ENCODE peak calls at places on chromosomes 5 and 9, in seven cellular contexts. C is NCI-H1694; V is B cell; K is EH; D is lower lobe of right lung; F is activated CD4-positive, alpha-beta T cell treated with anti-CD3 and anti-CD28 coated beads, Interleukin-2, amount 50 U/mL, for 1 hour; J is pancreas. S is an unnamed sample.

GRCh38 chr5:95669985-95670384 is 12.8 kb downstream of the SPATA9 start:
- DNase-seq in C (no peak), V (no peak), K (no peak), D (no peak), F (no peak), J (no peak), S (no peak)

GRCh38 chr9:132572921-132573320 is 9.5 kb upstream of the BARHL1 start:
- DNase-seq in C (no peak), V (no peak), K (peak; percentile 73), D (no peak), F (no peak), J (no peak), S (peak; percentile 16)

GRCh38 chr9:99057665-99058625 is 47.0 kb upstream of the TGFBR1 start:
- DNase-seq in C (no peak), V (peak; percentile 60), K (peak; percentile 92), D (no peak), F (peak; percentile 39), J (no peak), S (no peak)

GRCh38 chr5:137328991-137329390 is 170.1 kb downstream of the SPOCK1 start:
- DNase-seq in C (no peak), V (no peak), K (no peak), D (no peak), F (no peak), J (no peak), S (no peak)

GRCh38 chr9:4375424-4376195 is 75.7 kb upstream of the GLIS3 start:
- DNase-seq in C (peak; percentile 12), V (no peak), K (peak; percentile 93), D (no peak), F (no peak), J (no peak), S (peak; percentile 76)

GRCh38 chr5:167869125-167869524 is 422.3 kb upstream of the WWC1 start:
- DNase-seq in C (no peak), V (no peak), K (no peak), D (no peak), F (no peak), J (no peak), S (no peak)

GRCh38 chr5:133267601-133268000 is 215.8 kb downstream of the HSPA4 start:
- DNase-seq in C (no peak), V (no peak), K (no peak), D (no peak), F (no peak), J (no peak), S (no peak)

GRCh38 chr5:139804800-139805397 is 9.3 kb downstream of the PSD2 start:
- DNase-seq in C (no peak), V (no peak), K (no peak), D (no peak), F (no peak), J (no peak), S (no peak)

GRCh38 chr5:54902817-54903473 is 82.4 kb downstream of the ESM1 start:
- DNase-seq in C (peak; percentile 78), V (peak; percentile 36), K (peak; percentile 66), D (no peak), F (no peak), J (no peak), S (no peak)

GRCh38 chr5:143349127-143349526 is 54.4 kb downstream of the NR3C1 start:
- DNase-seq in C (no peak), V (no peak), K (peak; percentile 14), D (no peak), F (no peak), J (no peak), S (no peak)

GRCh38 chr5:141713616-141714309 is 31.7 kb upstream of the ARAP3 start:
- DNase-seq in C (no peak), V (no peak), K (no peak), D (no peak), F (no peak), J (no peak), S (no peak)

GRCh38 chr9:93525476-93525875 is 50.9 kb upstream of the PHF2 start:
- DNase-seq in C (no peak), V (no peak), K (no peak), D (no peak), F (no peak), J (no peak), S (no peak)

GRCh38 chr5:177304392-177305119 is 957 bp downstream of the PRELID1 start:
- DNase-seq in C (no peak), V (no peak), K (peak; percentile 27), D (no peak), F (no peak), J (no peak), S (peak; percentile 72)

GRCh38 chr5:75668988-75669760 is 48.1 kb downstream of the POC5 start:
- DNase-seq in C (no peak), V (peak; percentile 20), K (peak; percentile 15), D (no peak), F (peak; percentile 16), J (no peak), S (peak; percentile 83)

GRCh38 chr5:129670944-129671343 is 77.0 kb upstream of the MINAR2 start:
- DNase-seq in C (no peak), V (no peak), K (peak; percentile 66), D (no peak), F (no peak), J (no peak), S (peak; percentile 41)

GRCh38 chr9:31185831-31186230 is 1198.6 kb upstream of the ACO1 start:
- DNase-seq in C (no peak), V (no peak), K (no peak), D (no peak), F (no peak), J (no peak), S (peak; percentile 1)

GRCh38 chr5:181164076-181164952 is 16.9 kb downstream of the OR2V2 start:
- DNase-seq in C (no peak), V (peak; percentile 23), K (peak; percentile 57), D (no peak), F (no peak), J (no peak), S (no peak)

GRCh38 chr5:169547508-169547907 is 36.1 kb upstream of the SPDL1 start:
- DNase-seq in C (no peak), V (no peak), K (no peak), D (no peak), F (no peak), J (no peak), S (peak; percentile 1)

GRCh38 chr5:134525687-134526482 is 415 bp downstream of the JADE2 start:
- DNase-seq in C (peak; percentile 21), V (peak; percentile 59), K (peak; percentile 81), D (peak; percentile 84), F (peak; percentile 61), J (peak; percentile 78), S (peak; percentile 85)

GRCh38 chr5:150122158-150122510 is 33.5 kb downstream of the PDGFRB start:
- DNase-seq in C (no peak), V (no peak), K (no peak), D (peak; percentile 74), F (no peak), J (peak; percentile 43), S (peak; percentile 50)

GRCh38 chr5:77133061-77133758 is 46.1 kb upstream of the ZBED3 start:
- DNase-seq in C (peak; percentile 41), V (no peak), K (peak; percentile 97), D (no peak), F (no peak), J (no peak), S (peak; percentile 92)

GRCh38 chr5:126936775-126937418 is 93.5 kb downstream of the MARCHF3 start:
- DNase-seq in C (no peak), V (no peak), K (no peak), D (no peak), F (no peak), J (no peak), S (no peak)

GRCh38 chr9:107425110-107426025 is 64.2 kb downstream of the KLF4 start:
- DNase-seq in C (no peak), V (peak; percentile 75), K (peak; percentile 58), D (peak; percentile 91), F (peak; percentile 29), J (peak; percentile 86), S (no peak)

GRCh38 chr9:123395276-123396006 is 39.4 kb downstream of the CRB2 start:
- DNase-seq in C (peak; percentile 74), V (no peak), K (no peak), D (no peak), F (no peak), J (no peak), S (no peak)

GRCh38 chr9:124251605-124252366 is 6.0 kb upstream of the NEK6 start:
- DNase-seq in C (no peak), V (no peak), K (peak; percentile 90), D (peak; percentile 14), F (no peak), J (peak; percentile 14), S (peak; percentile 32)

GRCh38 chr5:141973871-141974595 is 5.1 kb downstream of the RNF14 start:
- DNase-seq in C (no peak), V (no peak), K (peak; percentile 78), D (no peak), F (no peak), J (no peak), S (no peak)

GRCh38 chr9:16028516-16028915 is 475.7 kb downstream of the CCDC171 start:
- DNase-seq in C (no peak), V (no peak), K (peak; percentile 53), D (no peak), F (no peak), J (no peak), S (peak; percentile 65)

GRCh38 chr5:61333351-61334223 is 1.5 kb downstream of the ZSWIM6 start:
- DNase-seq in C (no peak), V (peak; percentile 70), K (peak; percentile 56), D (peak; percentile 80), F (peak; percentile 14), J (peak; percentile 78), S (peak; percentile 55)

GRCh38 chr5:19855929-19856328 is 132.1 kb downstream of the CDH18 start:
- DNase-seq in C (peak; percentile 39), V (no peak), K (peak; percentile 90), D (no peak), F (no peak), J (no peak), S (no peak)

GRCh38 chr9:119160559-119160958 is 208.7 kb downstream of the BRINP1 start:
- DNase-seq in C (no peak), V (no peak), K (no peak), D (no peak), F (no peak), J (no peak), S (no peak)

GRCh38 chr5:173238312-173239232 is 3.6 kb upstream of the NKX2-5 start:
- DNase-seq in C (no peak), V (no peak), K (peak; percentile 27), D (no peak), F (no peak), J (no peak), S (no peak)

GRCh38 chr5:78563621-78564020 is 85.0 kb downstream of the LHFPL2 start:
- DNase-seq in C (no peak), V (no peak), K (no peak), D (no peak), F (no peak), J (no peak), S (no peak)

GRCh38 chr9:125674981-125675973 is 31.7 kb downstream of the MAPKAP1 start:
- DNase-seq in C (no peak), V (no peak), K (peak; percentile 90), D (no peak), F (no peak), J (no peak), S (peak; percentile 87)

GRCh38 chr5:73096239-73096575 is 24.2 kb upstream of the TMEM171 start:
- DNase-seq in C (no peak), V (no peak), K (no peak), D (no peak), F (no peak), J (no peak), S (peak; percentile 22)

GRCh38 chr9:82127993-82128710 is 139.6 kb downstream of the SPATA31D1 start:
- DNase-seq in C (peak; percentile 62), V (peak; percentile 71), K (no peak), D (no peak), F (no peak), J (no peak), S (no peak)

GRCh38 chr5:136087961-136088871 is 44.4 kb upstream of the SMAD5 start:
- DNase-seq in C (no peak), V (no peak), K (no peak), D (peak; percentile 65), F (no peak), J (peak; percentile 69), S (no peak)

GRCh38 chr9:120610975-120611689 is 31.2 kb upstream of the CDK5RAP2 start:
- DNase-seq in C (no peak), V (no peak), K (no peak), D (no peak), F (no peak), J (no peak), S (peak; percentile 64)

GRCh38 chr5:26339576-26339975 is 698.8 kb downstream of the CDH9 start:
- DNase-seq in C (no peak), V (no peak), K (no peak), D (no peak), F (no peak), J (no peak), S (no peak)

S was measured in RKO.